ENCODE peak calls at places on chromosomes 5 and 9, in five cellular contexts. One of them, this sample, is unnamed.

GRCh38 chr5:60541980-60542379 is 158.0 kb downstream of the DEPDC1B start:
- DNase-seq in tibial nerve: no peak
- DNase-seq in GM10248: no peak
- DNase-seq in H9: no peak
- DNase-seq in stomach: no peak
- DNase-seq in this sample: no peak

GRCh38 chr9:104093162-104093561 is 947 bp upstream of the SMC2 start:
- DNase-seq in tibial nerve: no peak
- DNase-seq in GM10248: no peak
- DNase-seq in H9: no peak
- DNase-seq in stomach: no peak
- DNase-seq in this sample: no peak

GRCh38 chr9:130900701-130901497 is 4.3 kb upstream of the QRFP start:
- DNase-seq in tibial nerve: no peak
- DNase-seq in GM10248: no peak
- DNase-seq in H9: no peak
- DNase-seq in stomach: no peak
- DNase-seq in this sample: no peak

GRCh38 chr5:95959051-95959963 is 2.3 kb downstream of the ELL2 start:
- DNase-seq in tibial nerve: no peak
- DNase-seq in GM10248: no peak
- DNase-seq in H9: peak; percentile 46
- DNase-seq in stomach: no peak
- DNase-seq in this sample: no peak

GRCh38 chr5:136631176-136631575 is 265.8 kb upstream of the TRPC7 start:
- DNase-seq in tibial nerve: no peak
- DNase-seq in GM10248: no peak
- DNase-seq in H9: no peak
- DNase-seq in stomach: no peak
- DNase-seq in this sample: no peak

GRCh38 chr9:114561771-114562170 is 25.8 kb upstream of the ATP6V1G1 start:
- DNase-seq in tibial nerve: no peak
- DNase-seq in GM10248: no peak
- DNase-seq in H9: no peak
- DNase-seq in stomach: no peak
- DNase-seq in this sample: no peak

GRCh38 chr5:164076571-164076970 is 571.2 kb downstream of the MAT2B start:
- DNase-seq in tibial nerve: no peak
- DNase-seq in GM10248: no peak
- DNase-seq in H9: no peak
- DNase-seq in stomach: no peak
- DNase-seq in this sample: no peak

GRCh38 chr9:16726718-16727451 is 143.6 kb downstream of the BNC2 start:
- DNase-seq in tibial nerve: peak; percentile 72
- DNase-seq in GM10248: no peak
- DNase-seq in H9: peak; percentile 72
- DNase-seq in stomach: peak; percentile 62
- DNase-seq in this sample: peak; percentile 64

GRCh38 chr5:127153031-127153430 is 79.7 kb upstream of the C5orf63 start:
- DNase-seq in tibial nerve: no peak
- DNase-seq in GM10248: no peak
- DNase-seq in H9: no peak
- DNase-seq in stomach: no peak
- DNase-seq in this sample: no peak

GRCh38 chr5:39100851-39101396 is 26.7 kb upstream of the RICTOR start:
- DNase-seq in tibial nerve: no peak
- DNase-seq in GM10248: no peak
- DNase-seq in H9: no peak
- DNase-seq in stomach: no peak
- DNase-seq in this sample: no peak

GRCh38 chr9:78860806-78861475 is 564.0 kb downstream of the PSAT1 start:
- DNase-seq in tibial nerve: no peak
- DNase-seq in GM10248: no peak
- DNase-seq in H9: no peak
- DNase-seq in stomach: no peak
- DNase-seq in this sample: no peak
- TF ChIP-seq CTCF in tibial nerve: no peak
- TF ChIP-seq CTCF in GM10248: no peak
- TF ChIP-seq CTCF in H9: peak; percentile 37
- TF ChIP-seq CTCF in stomach: no peak
- TF ChIP-seq CTCF in this sample: no peak

GRCh38 chr9:95181226-95181818 is 136.2 kb downstream of the FANCC start:
- DNase-seq in tibial nerve: no peak
- DNase-seq in GM10248: peak; percentile 41
- DNase-seq in H9: no peak
- DNase-seq in stomach: no peak
- DNase-seq in this sample: no peak
- TF ChIP-seq CTCF in tibial nerve: peak; percentile 41
- TF ChIP-seq CTCF in GM10248: peak; percentile 50
- TF ChIP-seq CTCF in H9: peak; percentile 73
- TF ChIP-seq CTCF in stomach: peak; percentile 66
- TF ChIP-seq CTCF in this sample: peak; percentile 88

DNA sequence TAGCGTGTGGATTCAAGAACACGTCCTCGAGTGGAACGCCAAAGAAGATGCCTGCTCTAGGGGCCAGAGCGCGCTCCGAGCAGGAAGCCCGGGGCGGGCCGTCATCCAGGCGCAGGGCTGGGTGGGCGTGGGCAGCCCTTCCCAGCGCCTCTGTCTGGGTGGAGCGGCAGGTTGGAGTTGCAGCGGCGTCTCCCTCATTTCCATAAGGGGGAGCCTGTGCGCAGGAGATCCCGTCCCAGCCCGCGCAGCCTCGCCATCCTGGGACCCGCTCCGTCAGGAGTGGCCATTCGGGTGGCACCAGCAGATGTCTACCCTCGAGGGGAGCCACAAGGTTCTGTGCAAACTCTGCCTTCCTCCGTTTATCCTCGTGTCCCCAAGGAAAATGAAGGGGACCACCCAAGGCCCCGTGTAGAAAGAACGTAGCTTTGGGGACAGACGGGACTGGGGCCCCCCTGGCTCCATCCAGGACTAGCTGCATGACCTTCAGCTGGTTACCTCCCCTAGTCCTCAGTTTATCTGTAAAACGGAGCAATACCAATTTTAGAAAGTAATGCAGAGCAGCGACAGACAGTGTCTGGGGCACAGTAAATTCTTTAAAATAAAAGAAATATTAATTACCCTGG is 155.5 kb upstream of the SMIM23 start:
- DNase-seq in tibial nerve: peak; percentile 20
- DNase-seq in GM10248: no peak
- DNase-seq in H9: peak; percentile 81
- DNase-seq in stomach: peak; percentile 34
- DNase-seq in this sample: peak; percentile 80
- TF ChIP-seq CTCF in tibial nerve: peak; percentile 17
- TF ChIP-seq CTCF in GM10248: no peak
- TF ChIP-seq CTCF in H9: peak; percentile 67
- TF ChIP-seq CTCF in stomach: no peak
- TF ChIP-seq CTCF in this sample: peak; percentile 16

GRCh38 chr9:35691757-35692301 is 2.1 kb upstream of the TPM2 start:
- DNase-seq in tibial nerve: no peak
- DNase-seq in GM10248: no peak
- DNase-seq in H9: peak; percentile 52
- DNase-seq in stomach: no peak
- DNase-seq in this sample: no peak
- TF ChIP-seq CTCF in tibial nerve: no peak
- TF ChIP-seq CTCF in GM10248: no peak
- TF ChIP-seq CTCF in H9: peak; percentile 31
- TF ChIP-seq CTCF in stomach: no peak
- TF ChIP-seq CTCF in this sample: no peak